ENCODE peak calls at places on chromosomes 3 and 15, in four cellular contexts. I, X, R and H are unnamed samples.

GRCh38 chr3:171488479-171488878 is 28.3 kb upstream of the TNIK start:
- DNase-seq in I (no peak), X (no peak), R (no peak), H (no peak)

GRCh38 chr3:81666502-81667121 is 94.8 kb downstream of the GBE1 start:
- DNase-seq in I (no peak), X (no peak), R (no peak), H (no peak)

GRCh38 chr15:88810449-88810848 is 7.2 kb downstream of the ACAN start:
- DNase-seq in I (no peak), X (no peak), R (no peak), H (no peak)

GRCh38 chr3:124297062-124297980 is 305.4 kb upstream of the ROPN1 start:
- DNase-seq in I (no peak), X (no peak), R (no peak), H (no peak)

GRCh38 chr3:31092748-31093607 is 198.5 kb upstream of the GADL1 start:
- DNase-seq in I (no peak), X (no peak), R (no peak), H (no peak)

GRCh38 chr3:62938583-62938982 is 63.4 kb upstream of the CADPS start:
- DNase-seq in I (no peak), X (no peak), R (no peak), H (no peak)

GRCh38 chr15:42056934-42057743 is 36.3 kb upstream of the PLA2G4E start:
- DNase-seq in I (no peak), X (peak), R (peak), H (peak)

GRCh38 chr3:74469151-74469550 is 145.3 kb downstream of the CNTN3 start:
- DNase-seq in I (no peak), X (no peak), R (no peak), H (no peak)

GRCh38 chr3:184336484-184337230 is 743 bp upstream of the FAM131A start:
- DNase-seq in I (no peak), X (peak), R (no peak), H (no peak)

GRCh38 chr3:194838236-194838635 is 152.6 kb downstream of the FAM43A start:
- DNase-seq in I (no peak), X (no peak), R (no peak), H (no peak)

GRCh38 chr3:90091557-90091956 is 984.1 kb downstream of the EPHA3 start:
- DNase-seq in I (no peak), X (no peak), R (peak), H (no peak)

GRCh38 chr3:42505203-42505848 is 2.9 kb downstream of the VIPR1 start:
- DNase-seq in I (no peak), X (no peak), R (no peak), H (no peak)

GRCh38 chr3:194869482-194870169 is 183.9 kb downstream of the FAM43A start:
- DNase-seq in I (no peak), X (no peak), R (no peak), H (no peak)

GRCh38 chr15:72184165-72184811 is 13.3 kb downstream of the GRAMD2A start:
- DNase-seq in I (no peak), X (no peak), R (no peak), H (no peak)

GRCh38 chr3:10518506-10519150 is 13.2 kb upstream of the ATP2B2 start:
- DNase-seq in I (no peak), X (no peak), R (no peak), H (no peak)

GRCh38 chr3:25556504-25556903 is 108.2 kb downstream of the TOP2B start:
- DNase-seq in I (no peak), X (no peak), R (no peak), H (no peak)

GRCh38 chr3:123552095-123552714 is 32.6 kb downstream of the HACD2 start:
- DNase-seq in I (no peak), X (peak), R (no peak), H (no peak)

GRCh38 chr3:133693821-133694220 is 32.1 kb upstream of the TOPBP1 start:
- DNase-seq in I (no peak), X (no peak), R (no peak), H (no peak)

GRCh38 chr3:61894988-61895935 is 333.9 kb downstream of the PTPRG start:
- DNase-seq in I (peak), X (no peak), R (no peak), H (peak)

GRCh38 chr3:32502089-32502943 is at the start of gene CMTM6:
- DNase-seq in I (no peak), X (peak), R (peak), H (peak)

GRCh38 chr15:42118650-42119531 is 24.5 kb upstream of the PLA2G4D start:
- DNase-seq in I (no peak), X (no peak), R (peak), H (no peak)

GRCh38 chr3:190666801-190667200 is 152.9 kb downstream of the IL1RAP start:
- DNase-seq in I (no peak), X (no peak), R (no peak), H (no peak)

GRCh38 chr3:94593531-94594150 is 530.8 kb downstream of the NSUN3 start:
- DNase-seq in I (no peak), X (no peak), R (no peak), H (no peak)

GRCh38 chr15:71612869-71613268 is 197.5 kb upstream of the NR2E3 start:
- DNase-seq in I (no peak), X (no peak), R (no peak), H (no peak)

GRCh38 chr15:41480396-41481140 is 13.1 kb upstream of the ITPKA start:
- DNase-seq in I (no peak), X (no peak), R (no peak), H (no peak)

GRCh38 chr3:49020335-49021212 is 1.3 kb upstream of the NDUFAF3 start:
- DNase-seq in I (no peak), X (peak), R (peak), H (peak)

GRCh38 chr3:154886437-154886836 is 193.7 kb upstream of the MME start:
- DNase-seq in I (no peak), X (no peak), R (no peak), H (no peak)

GRCh38 chr15:74203914-74204431 is 1.4 kb upstream of the STRA6 start:
- DNase-seq in I (no peak), X (peak), R (no peak), H (no peak)

GRCh38 chr15:98405013-98405412 is 243.3 kb upstream of the IGF1R start:
- DNase-seq in I (no peak), X (no peak), R (no peak), H (no peak)

GRCh38 chr3:147421184-147421912 is 12.2 kb downstream of the ZIC1 start:
- DNase-seq in I (no peak), X (no peak), R (no peak), H (no peak)

GRCh38 chr15:86611392-86612040 is 531.8 kb downstream of the AGBL1 start:
- DNase-seq in I (no peak), X (no peak), R (no peak), H (no peak)

GRCh38 chr3:86950717-86951116 is 40.2 kb downstream of the VGLL3 start:
- DNase-seq in I (no peak), X (no peak), R (no peak), H (no peak)

GRCh38 chr15:29054171-29055045 is 168.6 kb downstream of the APBA2 start:
- DNase-seq in I (no peak), X (no peak), R (no peak), H (no peak)

GRCh38 chr3:81550415-81550814 is 211.0 kb downstream of the GBE1 start:
- DNase-seq in I (no peak), X (no peak), R (no peak), H (no peak)

GRCh38 chr3:43950775-43951174 is 260.0 kb downstream of the ABHD5 start:
- DNase-seq in I (no peak), X (no peak), R (no peak), H (no peak)

GRCh38 chr3:43953375-43953774 is 262.6 kb downstream of the ABHD5 start:
- DNase-seq in I (no peak), X (no peak), R (no peak), H (no peak)

GRCh38 chr3:43951813-43952212 is 261.1 kb downstream of the ABHD5 start:
- DNase-seq in I (no peak), X (no peak), R (no peak), H (no peak)

GRCh38 chr3:43954321-43954720 is 263.6 kb downstream of the ABHD5 start:
- DNase-seq in I (no peak), X (no peak), R (no peak), H (no peak)

GRCh38 chr3:43953814-43954241 is 263.1 kb downstream of the ABHD5 start:
- DNase-seq in I (no peak), X (no peak), R (no peak), H (no peak)
- TF ChIP-seq SPI1 in I (no peak), X (no peak), R (no peak), H (no peak)

GRCh38 chr3:51971350-51971749 is 2.5 kb downstream of the ABHD14B start:
- DNase-seq in I (no peak), X (no peak), R (no peak), H (no peak)
- TF ChIP-seq POLR2AphosphoS5 in I (no peak), X (no peak), R (no peak), H (no peak)

GRCh38 chr3:182741214-182741613 is 52.1 kb upstream of the ATP11B start:
- DNase-seq in I (no peak), X (no peak), R (no peak), H (no peak)

GRCh38 chr3:182738583-182739514 is 54.5 kb upstream of the ATP11B start:
- DNase-seq in I (no peak), X (no peak), R (no peak), H (no peak)

GRCh38 chr3:182735672-182736071 is 57.6 kb upstream of the ATP11B start:
- DNase-seq in I (no peak), X (no peak), R (no peak), H (no peak)

GRCh38 chr3:182740710-182741109 is 52.6 kb upstream of the ATP11B start:
- DNase-seq in I (no peak), X (peak), R (no peak), H (no peak)

GRCh38 chr3:182739619-182740018 is 53.7 kb upstream of the ATP11B start:
- DNase-seq in I (no peak), X (peak), R (no peak), H (no peak)
- TF ChIP-seq SPI1 in I (no peak), X (no peak), R (no peak), H (no peak)

DNA sequence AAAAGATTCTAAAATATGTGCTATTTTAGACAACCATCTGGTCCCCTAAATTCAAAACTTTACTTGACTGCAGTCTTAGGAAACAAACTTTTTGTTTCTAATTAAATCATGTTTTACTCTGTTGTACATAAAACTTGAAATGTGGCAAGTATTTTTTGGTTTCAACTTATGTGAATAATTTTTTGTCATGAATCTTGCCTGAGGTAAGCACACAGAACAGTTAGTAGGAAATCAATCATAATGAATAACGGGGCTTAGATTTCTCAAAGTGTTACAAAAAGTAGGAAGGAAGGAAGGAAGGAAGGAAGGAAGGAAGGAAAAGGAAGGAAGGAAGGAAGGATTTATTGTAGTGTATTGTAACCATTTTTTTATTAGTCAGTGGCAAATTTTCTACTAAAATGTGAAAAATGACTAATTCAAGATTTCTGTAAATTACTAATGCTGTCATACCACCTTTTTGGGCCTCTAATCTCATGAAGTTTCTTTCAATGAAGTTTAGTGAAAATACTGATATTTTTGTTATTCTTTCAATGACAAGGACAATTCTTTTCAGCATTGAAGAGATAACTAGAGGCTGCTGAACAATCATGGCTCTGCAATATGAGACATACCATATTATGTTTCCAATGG is 1689.2 kb downstream of the OTOL1 start:
- DNase-seq in I (no peak), X (no peak), R (no peak), H (no peak)
- TF ChIP-seq POLR2AphosphoS5 in I (no peak), X (no peak), R (no peak), H (no peak)

GRCh38 chr15:40045572-40046217 is 6.7 kb upstream of the SRP14 start:
- DNase-seq in I (no peak), X (no peak), R (no peak), H (no peak)

GRCh38 chr15:40048155-40048792 is 9.3 kb upstream of the SRP14 start:
- DNase-seq in I (no peak), X (no peak), R (no peak), H (no peak)

GRCh38 chr15:40044717-40045571 is 6.0 kb upstream of the SRP14 start:
- DNase-seq in I (no peak), X (peak), R (no peak), H (peak)

GRCh38 chr15:40047413-40048154 is 8.6 kb upstream of the SRP14 start:
- DNase-seq in I (peak), X (no peak), R (peak), H (no peak)

GRCh38 chr15:40046721-40047412 is 7.9 kb upstream of the SRP14 start:
- DNase-seq in I (no peak), X (no peak), R (no peak), H (no peak)
- TF ChIP-seq SPI1 in I (no peak), X (no peak), R (no peak), H (no peak)

GRCh38 chr3:71304684-71305083 is 278.8 kb downstream of the FOXP1 start:
- DNase-seq in I (no peak), X (no peak), R (no peak), H (no peak)

GRCh38 chr3:71304261-71304646 is 279.3 kb downstream of the FOXP1 start:
- DNase-seq in I (no peak), X (no peak), R (no peak), H (no peak)

GRCh38 chr3:71307884-71308697 is 275.4 kb downstream of the FOXP1 start:
- DNase-seq in I (no peak), X (no peak), R (no peak), H (no peak)

GRCh38 chr3:71303627-71304260 is 279.8 kb downstream of the FOXP1 start:
- DNase-seq in I (no peak), X (no peak), R (no peak), H (no peak)

DNA sequence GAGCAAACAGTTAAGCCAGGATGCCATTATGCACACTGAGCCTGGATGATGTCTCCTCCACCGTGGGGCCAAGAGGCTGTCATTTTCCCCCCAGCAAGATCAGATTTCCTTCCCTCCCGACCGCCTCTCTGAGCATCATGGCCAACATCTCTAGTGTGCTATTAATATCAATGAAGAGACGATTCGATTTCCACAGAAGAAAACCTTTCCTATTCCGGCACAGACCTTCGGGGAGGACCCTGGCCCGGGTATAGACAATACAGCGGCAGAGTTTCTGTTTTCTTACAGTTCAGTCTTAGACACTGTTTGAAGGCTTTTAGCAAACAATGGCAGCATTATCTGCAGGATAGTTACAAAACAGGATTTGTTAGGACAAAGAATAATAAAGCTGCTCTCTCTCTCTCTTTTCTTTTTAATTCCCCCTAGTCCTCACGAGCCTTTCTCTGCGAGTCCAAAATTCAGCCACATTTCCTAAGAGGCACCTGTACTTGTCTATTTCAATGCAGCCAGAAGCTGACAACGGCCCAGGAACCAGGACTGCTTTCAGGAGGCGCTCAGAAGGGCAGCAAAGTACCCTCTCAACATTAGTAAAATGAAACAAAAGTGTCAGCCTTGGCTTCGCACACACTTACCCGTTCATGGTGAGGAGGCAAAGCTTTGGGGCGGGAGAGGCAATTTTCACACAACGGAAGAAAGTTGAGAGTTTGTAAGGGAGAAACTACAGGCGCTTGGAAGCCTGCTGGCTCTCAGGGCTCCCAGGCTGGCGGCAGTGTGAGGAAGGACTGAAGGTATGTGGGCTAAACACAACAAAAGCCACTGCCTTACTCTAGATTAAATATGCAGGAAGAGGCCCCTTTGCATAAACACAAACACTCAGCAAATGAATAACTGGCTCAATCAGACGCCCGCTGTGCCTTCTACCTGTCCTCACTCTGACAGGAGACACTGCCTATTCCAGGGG is 278.0 kb downstream of the FOXP1 start:
- DNase-seq in I (no peak), X (no peak), R (no peak), H (no peak)
- TF ChIP-seq POLR2AphosphoS5 in I (no peak), X (no peak), R (no peak), H (no peak)